ENCODE peak calls at places on chromosomes 2 and 18, in eight cellular contexts. V is H1, O is tibial artery, I is psoas muscle, A is upper lobe of right lung, L is suprapubic skin, Y is RWPE1, S is DND-41. U is an unnamed sample.

GRCh38 chr2:195837987-195838386 is 181.0 kb downstream of the SLC39A10 start:
- DNase-seq in V (no peak), O (no peak), I (no peak), A (no peak), L (no peak), Y (no peak), S (no peak), U (no peak)

GRCh38 chr18:15005313-15006130 is 257.6 kb downstream of the ANKRD30B start:
- DNase-seq in V (no peak), O (no peak), I (no peak), A (no peak), L (no peak), Y (no peak), S (no peak), U (no peak)

GRCh38 chr2:209577376-209578357 is 153.8 kb downstream of the MAP2 start:
- DNase-seq in V (no peak), O (no peak), I (no peak), A (no peak), L (no peak), Y (peak), S (no peak), U (no peak)

GRCh38 chr2:23505218-23505983 is 120.4 kb downstream of the KLHL29 start:
- DNase-seq in V (no peak), O (no peak), I (no peak), A (no peak), L (no peak), Y (no peak), S (no peak), U (no peak)

GRCh38 chr2:170929686-170930050 is 615 bp downstream of the GORASP2 start:
- DNase-seq in V (no peak), O (peak), I (peak), A (peak), L (peak), Y (peak), S (peak), U (no peak)

GRCh38 chr18:48805826-48806535 is 144.8 kb downstream of the SMAD7 start:
- DNase-seq in V (no peak), O (peak), I (peak), A (peak), L (peak), Y (no peak), S (no peak), U (no peak)

GRCh38 chr2:196086517-196087368 is 18.1 kb upstream of the DNAH7 start:
- DNase-seq in V (no peak), O (no peak), I (no peak), A (no peak), L (no peak), Y (no peak), S (peak), U (no peak)

GRCh38 chr2:200702646-200703118 is 109.0 kb upstream of the BZW1 start:
- DNase-seq in V (no peak), O (no peak), I (no peak), A (no peak), L (no peak), Y (peak), S (no peak), U (no peak)

GRCh38 chr2:18096836-18097405 is 218.5 kb downstream of the KCNS3 start:
- DNase-seq in V (no peak), O (no peak), I (no peak), A (no peak), L (no peak), Y (no peak), S (no peak), U (no peak)

GRCh38 chr2:26530141-26530540 is 52.2 kb upstream of the OTOF start:
- DNase-seq in V (no peak), O (no peak), I (no peak), A (peak), L (peak), Y (no peak), S (no peak), U (no peak)

GRCh38 chr2:17051558-17051957 is 385.9 kb upstream of the CYRIA start:
- DNase-seq in V (no peak), O (no peak), I (no peak), A (no peak), L (no peak), Y (no peak), S (no peak), U (no peak)

GRCh38 chr2:36266536-36267121 is 88.9 kb upstream of the CRIM1 start:
- DNase-seq in V (no peak), O (no peak), I (no peak), A (no peak), L (no peak), Y (no peak), S (no peak), U (no peak)

DNA sequence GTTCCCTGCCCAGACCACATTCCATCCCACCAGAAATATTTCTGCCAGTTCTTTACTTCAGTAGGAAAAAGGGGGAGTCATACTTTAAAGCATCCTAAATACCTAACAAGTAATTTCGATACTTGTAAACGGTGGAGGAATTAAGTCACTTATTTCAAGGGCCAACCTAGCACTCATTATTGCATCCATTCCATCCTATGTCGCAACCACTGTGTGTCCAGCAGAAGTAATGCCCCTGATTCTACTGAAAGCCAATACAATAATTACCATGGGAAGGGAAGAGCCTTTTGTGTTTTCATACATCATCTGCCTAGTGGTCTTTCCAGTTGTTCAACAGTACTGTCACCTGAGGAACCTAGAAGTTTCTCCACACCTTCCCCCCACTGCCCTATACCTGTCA is 12.5 kb downstream of the SERPINB8 start:
- DNase-seq in V (no peak), O (no peak), I (no peak), A (no peak), L (no peak), Y (no peak), S (no peak), U (no peak)
- H3K27ac ChIP-seq in V (no peak), O (no peak), I (no peak), A (no peak), L (no peak), Y (no peak), S (no peak), U (no peak)

GRCh38 chr2:135636982-135637381 is 104.7 kb upstream of the UBXN4 start:
- DNase-seq in V (no peak), O (no peak), I (no peak), A (no peak), L (no peak), Y (no peak), S (no peak), U (no peak)
- H3K27ac ChIP-seq in V (no peak), O (no peak), I (no peak), A (no peak), L (no peak), Y (no peak), S (no peak), U (no peak)

DNA sequence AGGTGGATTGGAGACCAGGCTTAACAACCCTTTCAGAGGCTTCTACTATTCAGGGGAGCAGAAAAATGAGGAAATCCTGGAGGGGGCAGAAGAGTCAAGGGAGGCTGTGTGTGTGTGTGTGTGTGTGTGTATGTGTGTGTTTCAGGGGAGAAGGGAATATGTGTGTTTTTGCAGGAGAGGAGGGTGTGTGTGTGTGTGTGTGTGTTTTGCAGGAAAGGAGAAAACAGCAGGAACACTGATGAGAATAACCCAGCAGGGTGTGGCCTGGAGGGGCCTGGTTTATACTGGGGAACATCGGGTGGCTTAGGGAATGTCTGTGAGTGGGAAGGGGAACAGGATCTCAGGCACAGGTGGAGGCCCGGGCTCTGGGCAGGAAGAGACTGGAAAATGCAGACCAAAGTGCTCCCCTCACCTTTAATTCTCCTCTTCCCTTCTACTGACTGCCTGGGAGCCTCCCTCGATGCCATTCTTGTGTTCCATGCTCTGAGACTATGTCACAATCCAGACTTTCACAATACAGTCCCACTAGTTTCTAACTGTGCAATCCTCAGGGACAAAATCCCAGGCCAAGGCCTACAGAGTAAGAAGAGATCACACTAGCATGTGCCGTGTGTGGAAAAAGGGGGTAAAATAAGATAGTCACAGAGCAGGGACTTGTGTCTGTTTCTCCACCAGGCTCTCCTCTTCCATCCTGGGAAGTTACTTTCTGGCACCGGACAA is 10.0 kb downstream of the CYB5A start:
- DNase-seq in V (no peak), O (peak), I (no peak), A (no peak), L (no peak), Y (no peak), S (no peak), U (no peak)
- H3K27ac ChIP-seq in V (peak), O (peak), I (no peak), A (peak), L (peak), Y (no peak), S (no peak), U (no peak)

GRCh38 chr2:229408356-229408755 is 137.3 kb upstream of the PID1 start:
- DNase-seq in V (no peak), O (peak), I (no peak), A (no peak), L (no peak), Y (peak), S (no peak), U (peak)

GRCh38 chr2:229410946-229411345 is 139.9 kb upstream of the PID1 start:
- DNase-seq in V (no peak), O (no peak), I (no peak), A (no peak), L (no peak), Y (no peak), S (no peak), U (peak)

GRCh38 chr2:229410312-229410711 is 139.2 kb upstream of the PID1 start:
- DNase-seq in V (no peak), O (no peak), I (no peak), A (no peak), L (no peak), Y (no peak), S (no peak), U (no peak)

GRCh38 chr2:229408982-229409381 is 137.9 kb upstream of the PID1 start:
- DNase-seq in V (no peak), O (no peak), I (no peak), A (no peak), L (no peak), Y (no peak), S (no peak), U (no peak)

DNA sequence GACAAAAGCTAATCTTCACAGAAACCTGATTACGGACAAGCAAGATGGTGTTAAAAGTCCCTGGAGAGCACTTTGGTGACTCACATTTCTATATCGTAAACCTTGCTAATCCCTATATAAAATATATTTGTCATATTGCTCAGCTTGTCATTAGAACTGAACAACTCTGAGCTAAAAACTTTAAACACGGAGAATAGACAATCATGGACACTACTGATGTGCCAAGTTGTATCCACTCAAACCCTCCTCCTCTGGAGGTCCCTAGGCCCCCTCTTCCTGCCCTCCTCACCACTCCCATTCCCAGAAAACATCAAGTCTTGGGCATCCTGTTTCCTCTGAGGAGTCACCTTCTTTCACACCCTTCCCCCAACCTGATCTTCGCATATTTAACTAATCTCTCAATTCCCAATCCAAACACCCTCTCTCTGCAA is 138.7 kb upstream of the PID1 start:
- DNase-seq in V (no peak), O (no peak), I (no peak), A (no peak), L (no peak), Y (no peak), S (no peak), U (no peak)
- H3K27ac ChIP-seq in V (no peak), O (peak), I (no peak), A (no peak), L (peak), Y (peak), S (no peak), U (peak)

GRCh38 chr18:12645751-12646203 is 12.1 kb downstream of the SPIRE1 start:
- DNase-seq in V (no peak), O (peak), I (peak), A (peak), L (no peak), Y (no peak), S (no peak), U (no peak)
- H3K27ac ChIP-seq in V (no peak), O (peak), I (peak), A (peak), L (peak), Y (no peak), S (no peak), U (peak)

DNA sequence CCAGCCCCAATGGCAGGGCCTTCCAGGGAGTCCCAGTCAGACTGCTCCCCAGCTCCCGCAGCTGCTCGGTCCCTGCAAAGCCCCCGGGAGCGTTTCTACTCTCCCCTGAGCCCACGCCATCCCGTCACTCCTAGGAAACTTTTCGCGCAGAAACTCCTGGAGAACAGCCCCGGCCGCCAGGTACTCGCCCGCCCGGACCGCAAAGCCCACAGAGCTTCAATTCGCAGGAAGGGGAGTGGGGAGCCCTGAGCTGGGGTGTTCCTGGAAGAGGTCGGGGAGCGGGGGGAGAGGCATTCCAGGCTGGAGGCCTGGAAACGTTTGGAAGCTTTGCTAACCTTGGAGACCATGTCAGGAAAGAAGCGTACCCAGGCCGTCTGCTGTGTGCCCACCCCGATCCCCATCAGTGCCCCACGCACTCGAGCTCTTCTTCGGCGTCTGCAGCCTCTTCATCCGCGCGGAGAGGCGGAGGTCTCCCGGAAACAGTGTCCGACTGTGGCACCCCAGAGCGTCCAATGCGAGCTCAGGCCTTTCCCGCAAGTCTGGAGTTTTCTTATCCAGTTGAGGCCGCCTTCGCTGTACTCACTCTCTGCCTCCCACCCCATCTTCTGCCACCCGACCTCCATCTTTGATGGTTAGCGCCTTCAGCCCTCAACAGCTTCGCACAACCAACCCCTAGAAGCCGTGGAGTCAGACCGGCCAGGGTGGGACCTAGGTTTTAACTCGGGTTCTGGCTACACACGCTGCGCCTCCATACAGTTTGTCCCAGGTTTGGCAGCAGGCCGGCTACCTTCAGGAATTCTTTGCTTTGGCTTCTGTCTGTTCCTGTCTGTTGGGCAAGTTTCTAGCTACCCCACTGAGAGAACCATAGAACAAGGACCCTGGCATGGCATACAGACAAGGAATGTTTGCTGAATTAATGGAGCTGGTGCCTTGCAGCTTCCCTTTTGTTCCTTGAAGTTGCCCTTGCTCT is 3.7 kb downstream of the PCGF1 start:
- DNase-seq in V (no peak), O (no peak), I (no peak), A (no peak), L (no peak), Y (no peak), S (no peak), U (no peak)
- H3K27ac ChIP-seq in V (no peak), O (peak), I (peak), A (peak), L (peak), Y (peak), S (no peak), U (no peak)

GRCh38 chr2:54572262-54572635 is 116.1 kb downstream of the SPTBN1 start:
- DNase-seq in V (no peak), O (no peak), I (no peak), A (no peak), L (no peak), Y (peak), S (no peak), U (peak)

GRCh38 chr2:54570925-54571694 is 115.0 kb downstream of the SPTBN1 start:
- DNase-seq in V (no peak), O (peak), I (no peak), A (peak), L (no peak), Y (peak), S (peak), U (peak)

GRCh38 chr2:54569745-54570296 is 113.7 kb downstream of the SPTBN1 start:
- DNase-seq in V (no peak), O (no peak), I (no peak), A (no peak), L (no peak), Y (no peak), S (peak), U (no peak)

GRCh38 chr2:54568876-54569298 is 112.8 kb downstream of the SPTBN1 start:
- DNase-seq in V (no peak), O (no peak), I (no peak), A (no peak), L (no peak), Y (no peak), S (no peak), U (no peak)

GRCh38 chr2:54570321-54570881 is 114.3 kb downstream of the SPTBN1 start:
- DNase-seq in V (no peak), O (no peak), I (no peak), A (no peak), L (no peak), Y (no peak), S (no peak), U (no peak)
- H3K27ac ChIP-seq in V (no peak), O (peak), I (peak), A (peak), L (peak), Y (peak), S (peak), U (peak)

DNA sequence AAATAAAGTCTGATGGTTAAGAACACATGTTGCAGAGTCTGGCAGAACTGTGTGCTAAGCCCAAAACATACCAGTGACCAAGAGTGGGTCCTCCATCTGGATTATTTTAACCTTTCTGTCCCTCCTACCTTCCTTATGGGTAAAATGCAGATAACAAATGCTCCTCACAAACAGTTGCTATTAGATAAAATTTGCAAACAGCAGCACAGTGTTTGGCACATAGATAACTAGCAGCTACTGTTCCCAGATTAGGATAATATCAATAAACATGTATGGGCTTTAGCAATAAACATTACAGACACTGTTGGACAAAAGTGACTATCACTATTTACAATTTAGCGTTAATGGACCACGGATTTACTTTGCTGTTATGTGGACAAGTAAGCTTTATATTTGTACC is 154.9 kb downstream of the TCF4 start:
- DNase-seq in V (no peak), O (no peak), I (no peak), A (no peak), L (no peak), Y (no peak), S (no peak), U (no peak)
- H3K27ac ChIP-seq in V (no peak), O (no peak), I (peak), A (no peak), L (no peak), Y (no peak), S (no peak), U (no peak)